ENCODE peak calls at places on chromosomes 5 and 9, in nine cellular contexts. G is upper lobe of right lung; U is fibroblast of lung; D is CD8-positive, alpha-beta memory T cell; C is uterus; B is Karpas-422; F is left ventricle myocardium inferior; Z is A549; Y is spleen. S is an unnamed sample.

GRCh38 chr9:13665418-13666066 is 386.1 kb upstream of the MPDZ start:
- DNase-seq in F (no peak), Y (no peak), U (peak), G (no peak), Z (no peak), D (no peak), C (no peak), B (no peak), S (no peak)

GRCh38 chr9:124082622-124083021 is 71.1 kb downstream of the LHX2 start:
- DNase-seq in C (no peak), Y (no peak), U (no peak), G (no peak), D (no peak), Z (no peak), B (no peak), F (no peak), S (no peak)

GRCh38 chr5:177498013-177498847 is 826 bp upstream of the PDLIM7 start:
- DNase-seq in D (no peak), U (no peak), Z (no peak), C (no peak), F (peak), Y (peak), G (peak), B (no peak), S (no peak)

GRCh38 chr5:177547736-177548135 is 6.6 kb downstream of the FAM193B start:
- DNase-seq in Y (peak), B (no peak), F (no peak), D (no peak), C (no peak), G (no peak), U (peak), Z (no peak), S (no peak)

GRCh38 chr5:59709833-59710232 is 183.7 kb downstream of the PDE4D start:
- DNase-seq in Y (no peak), Z (no peak), B (no peak), C (no peak), F (no peak), G (no peak), D (no peak), U (peak), S (no peak)

GRCh38 chr9:117733465-117733864 is 29.3 kb downstream of the TLR4 start:
- DNase-seq in Z (no peak), Y (no peak), D (no peak), G (no peak), F (no peak), C (no peak), B (peak), U (no peak), S (no peak)

GRCh38 chr5:77991084-77991483 is 214.9 kb upstream of the TBCA start:
- DNase-seq in C (no peak), B (no peak), G (no peak), Z (no peak), F (no peak), D (no peak), U (no peak), Y (no peak), S (no peak)

GRCh38 chr5:134784241-134784920 is 25.8 kb downstream of the DDX46 start:
- DNase-seq in F (no peak), C (no peak), D (no peak), Y (no peak), U (peak), G (no peak), B (no peak), Z (no peak), S (no peak)

GRCh38 chr5:128036961-128037360 is 46.6 kb upstream of the SLC12A2 start:
- DNase-seq in U (no peak), F (no peak), G (no peak), C (no peak), Z (peak), Y (no peak), B (no peak), D (no peak), S (no peak)

GRCh38 chr5:33690736-33691135 is 201.1 kb downstream of the ADAMTS12 start:
- DNase-seq in D (no peak), C (no peak), G (no peak), U (peak), Z (no peak), F (no peak), Y (no peak), B (no peak), S (no peak)

GRCh38 chr9:33229359-33230120 is 10.4 kb upstream of the SPINK4 start:
- DNase-seq in Y (no peak), F (no peak), U (no peak), Z (peak), G (peak), C (no peak), B (peak), D (no peak), S (no peak)

GRCh38 chr5:91150189-91150588 is 232.9 kb downstream of the ARRDC3 start:
- DNase-seq in Z (peak), U (no peak), F (no peak), G (no peak), B (no peak), D (no peak), C (no peak), Y (no peak), S (no peak)

GRCh38 chr5:2752059-2752874 is 790 bp upstream of the IRX2 start:
- DNase-seq in C (no peak), G (peak), Y (no peak), Z (no peak), D (no peak), B (no peak), U (no peak), F (no peak), S (no peak)

GRCh38 chr5:109619661-109620060 is 70.1 kb upstream of the MAN2A1 start:
- DNase-seq in Z (no peak), D (no peak), U (no peak), Y (no peak), F (no peak), B (no peak), C (no peak), G (no peak), S (no peak)

GRCh38 chr5:179915406-179915935 is 7.8 kb upstream of the TBC1D9B start:
- DNase-seq in Y (no peak), B (no peak), G (no peak), F (no peak), Z (no peak), D (no peak), C (no peak), U (no peak), S (no peak)

GRCh38 chr5:54732108-54732507 is 214.5 kb downstream of the SNX18 start:
- DNase-seq in D (no peak), F (no peak), U (no peak), B (no peak), G (no peak), C (no peak), Y (no peak), Z (no peak), S (no peak)

GRCh38 chr9:2022560-2022959 is 7.4 kb downstream of the SMARCA2 start:
- DNase-seq in Y (no peak), D (no peak), Z (no peak), G (no peak), C (no peak), U (no peak), B (no peak), F (no peak), S (no peak)

GRCh38 chr5:64384761-64385160 is 121.1 kb upstream of the RGS7BP start:
- DNase-seq in B (peak), F (no peak), Y (no peak), U (peak), G (no peak), Z (no peak), C (no peak), D (no peak), S (no peak)

GRCh38 chr9:125238915-125239446 is 2.2 kb downstream of the HSPA5 start:
- DNase-seq in D (no peak), Y (no peak), U (no peak), F (no peak), B (no peak), G (no peak), C (no peak), Z (no peak), S (no peak)

GRCh38 chr5:64767959-64768357 is 533 bp downstream of the SREK1IP1 start:
- DNase-seq in D (no peak), Z (no peak), F (no peak), B (peak), C (peak), Y (peak), G (no peak), U (peak), S (no peak)

GRCh38 chr5:78287833-78288232 is 6.7 kb downstream of the AP3B1 start:
- DNase-seq in Y (no peak), B (no peak), F (no peak), C (no peak), G (no peak), Z (peak), U (peak), D (no peak), S (no peak)

GRCh38 chr5:178282391-178282790 is 49.8 kb upstream of the PHYKPL start:
- DNase-seq in F (no peak), C (no peak), D (no peak), B (no peak), G (no peak), Z (no peak), Y (peak), U (no peak), S (no peak)

GRCh38 chr9:27514551-27514950 is 9.5 kb upstream of the IFNK start:
- DNase-seq in D (no peak), Y (no peak), Z (no peak), G (no peak), B (no peak), U (no peak), C (peak), F (no peak), S (no peak)

GRCh38 chr5:96745844-96746531 is 61.8 kb downstream of the ERAP1 start:
- DNase-seq in D (no peak), B (no peak), Y (no peak), Z (no peak), C (no peak), F (no peak), G (no peak), U (no peak), S (no peak)

GRCh38 chr5:67361932-67362729 is 165.5 kb upstream of the CD180 start:
- DNase-seq in D (no peak), U (peak), Z (no peak), Y (no peak), G (no peak), F (no peak), C (no peak), B (no peak), S (no peak)

GRCh38 chr9:134328841-134329575 is 2.8 kb downstream of the RXRA start:
- DNase-seq in D (no peak), Z (no peak), F (peak), Y (no peak), C (peak), U (peak), B (no peak), G (no peak), S (no peak)

GRCh38 chr5:115179959-115180709 is 10.4 kb upstream of the TRIM36 start:
- DNase-seq in U (peak), Z (peak), B (no peak), F (no peak), Y (peak), D (no peak), C (peak), G (peak), S (no peak)

GRCh38 chr9:71249729-71250317 is 128.4 kb upstream of the TRPM3 start:
- DNase-seq in G (no peak), U (peak), B (peak), D (no peak), Z (peak), F (no peak), Y (no peak), C (no peak), S (no peak)

GRCh38 chr5:53335115-53335514 is 145.3 kb upstream of the FST start:
- DNase-seq in C (no peak), Z (no peak), Y (no peak), B (no peak), G (no peak), U (no peak), D (no peak), F (no peak), S (no peak)

GRCh38 chr5:180811623-180812119 is 9.1 kb upstream of the MGAT1 start:
- DNase-seq in C (no peak), B (no peak), F (no peak), G (peak), D (no peak), Z (no peak), Y (no peak), U (no peak), S (no peak)

GRCh38 chr9:35072461-35073275 is at the start of gene VCP:
- DNase-seq in D (peak), F (peak), Z (peak), Y (peak), U (peak), C (peak), B (peak), G (peak), S (peak)

GRCh38 chr9:14031015-14031414 is 282.9 kb downstream of the NFIB start:
- DNase-seq in Z (no peak), U (peak), D (no peak), F (peak), G (no peak), B (no peak), C (peak), Y (no peak), S (no peak)

GRCh38 chr5:30041291-30041690 is 1152.2 kb upstream of the CDH6 start:
- DNase-seq in D (no peak), F (no peak), C (no peak), U (no peak), B (no peak), Y (no peak), G (no peak), Z (no peak), S (no peak)

GRCh38 chr9:97536480-97536879 is 35.0 kb downstream of the TMOD1 start:
- DNase-seq in C (peak), Z (no peak), D (no peak), B (no peak), Y (no peak), U (no peak), F (no peak), G (peak), S (no peak)

GRCh38 chr5:50995285-50995942 is 329.0 kb downstream of the PARP8 start:
- DNase-seq in Y (no peak), B (no peak), F (no peak), D (no peak), C (no peak), G (no peak), Z (no peak), U (no peak), S (no peak)

GRCh38 chr5:50984628-50985027 is 318.2 kb downstream of the PARP8 start:
- DNase-seq in B (no peak), F (no peak), C (no peak), Z (no peak), D (no peak), Y (no peak), G (no peak), U (no peak), S (no peak)

GRCh38 chr5:50990296-50990924 is 324.0 kb downstream of the PARP8 start:
- DNase-seq in D (no peak), G (no peak), C (no peak), U (no peak), F (no peak), Y (no peak), B (no peak), Z (no peak), S (no peak)
- H3K4me3 ChIP-seq in D (no peak), G (no peak), C (no peak), U (no peak), F (no peak), Y (no peak), B (no peak), Z (no peak), S (no peak)

GRCh38 chr5:32027093-32027716 is 146.9 kb downstream of the GOLPH3 start:
- DNase-seq in Z (no peak), F (no peak), Y (peak), G (no peak), D (no peak), C (no peak), B (no peak), U (peak), S (peak)
- H3K4me3 ChIP-seq in Z (no peak), F (peak), Y (no peak), G (no peak), D (no peak), C (no peak), B (no peak), U (peak), S (peak)

GRCh38 chr9:126626117-126627022 is 12.6 kb downstream of the LMX1B start:
- DNase-seq in B (no peak), Y (no peak), U (no peak), Z (no peak), G (no peak), C (no peak), F (no peak), D (no peak), S (no peak)
- H3K4me3 ChIP-seq in B (no peak), Y (peak), U (no peak), Z (peak), G (peak), C (no peak), F (peak), D (peak), S (peak)

GRCh38 chr5:119368238-119368630 is 12.4 kb downstream of the TNFAIP8 start:
- DNase-seq in Y (no peak), C (no peak), G (no peak), F (no peak), B (no peak), D (no peak), Z (no peak), U (no peak), S (no peak)
- H3K4me3 ChIP-seq in Y (no peak), C (no peak), G (no peak), F (no peak), B (no peak), D (no peak), Z (no peak), U (no peak), S (no peak)

GRCh38 chr5:172683696-172684464 is 42.8 kb downstream of the NEURL1B start:
- DNase-seq in D (peak), F (no peak), U (no peak), C (no peak), G (no peak), B (no peak), Y (peak), Z (no peak), S (no peak)
- H3K4me3 ChIP-seq in D (peak), F (no peak), U (no peak), C (no peak), G (no peak), B (no peak), Y (no peak), Z (no peak), S (peak)

GRCh38 chr5:23507278-23507685 is at the start of gene PRDM9:
- DNase-seq in B (no peak), U (peak), Z (peak), G (peak), F (peak), Y (peak), C (peak), D (no peak), S (peak)
- H3K4me3 ChIP-seq in B (no peak), U (peak), Z (peak), G (peak), F (peak), Y (no peak), C (no peak), D (no peak), S (no peak)

GRCh38 chr5:79689541-79690466 is at the start of gene CMYA5:
- DNase-seq in Z (no peak), B (no peak), G (peak), D (no peak), F (peak), C (peak), Y (no peak), U (peak), S (peak)
- H3K4me3 ChIP-seq in Z (no peak), B (no peak), G (peak), D (no peak), F (peak), C (peak), Y (no peak), U (peak), S (peak)

GRCh38 chr5:32144637-32145207 is 29.4 kb downstream of the GOLPH3 start:
- DNase-seq in G (no peak), B (no peak), Y (no peak), C (no peak), D (no peak), U (no peak), F (peak), Z (no peak), S (no peak)

GRCh38 chr5:32143991-32144636 is 30.0 kb downstream of the GOLPH3 start:
- DNase-seq in B (no peak), C (no peak), Z (no peak), U (no peak), F (no peak), D (no peak), Y (no peak), G (no peak), S (no peak)

GRCh38 chr5:32136342-32136741 is 37.8 kb downstream of the GOLPH3 start:
- DNase-seq in F (no peak), C (no peak), U (no peak), G (no peak), Z (no peak), D (no peak), Y (no peak), B (no peak), S (no peak)

GRCh38 chr5:32138839-32139493 is 35.2 kb downstream of the GOLPH3 start:
- DNase-seq in G (peak), Y (no peak), Z (no peak), B (no peak), U (no peak), C (no peak), D (no peak), F (no peak), S (peak)
- H3K4me3 ChIP-seq in G (no peak), Y (no peak), Z (no peak), B (no peak), U (no peak), C (no peak), D (no peak), F (no peak), S (no peak)

DNA sequence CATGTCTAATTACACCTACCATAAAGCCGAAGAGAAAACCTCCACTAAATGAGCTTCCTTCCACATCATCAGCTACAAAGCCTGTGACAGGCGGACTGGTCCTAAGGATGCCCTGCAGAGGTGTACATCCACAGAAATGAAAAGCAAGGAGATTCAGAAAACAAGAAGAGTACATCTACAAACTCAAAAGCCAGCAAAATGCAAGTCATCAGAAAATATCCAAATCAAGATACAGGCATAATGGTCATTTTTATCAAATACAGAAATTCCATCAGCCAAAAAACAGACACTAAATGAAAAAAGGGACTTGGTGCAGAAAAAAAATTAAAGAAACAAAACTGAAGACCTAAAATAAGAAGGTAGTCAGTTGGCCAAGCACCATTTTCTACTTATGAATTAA is 79.7 kb downstream of the FRMD3 start:
- DNase-seq in C (no peak), D (no peak), F (no peak), Z (no peak), Y (no peak), B (no peak), G (no peak), U (no peak), S (no peak)
- H3K4me3 ChIP-seq in C (no peak), D (no peak), F (no peak), Z (no peak), Y (no peak), B (no peak), G (no peak), U (no peak), S (no peak)

DNA sequence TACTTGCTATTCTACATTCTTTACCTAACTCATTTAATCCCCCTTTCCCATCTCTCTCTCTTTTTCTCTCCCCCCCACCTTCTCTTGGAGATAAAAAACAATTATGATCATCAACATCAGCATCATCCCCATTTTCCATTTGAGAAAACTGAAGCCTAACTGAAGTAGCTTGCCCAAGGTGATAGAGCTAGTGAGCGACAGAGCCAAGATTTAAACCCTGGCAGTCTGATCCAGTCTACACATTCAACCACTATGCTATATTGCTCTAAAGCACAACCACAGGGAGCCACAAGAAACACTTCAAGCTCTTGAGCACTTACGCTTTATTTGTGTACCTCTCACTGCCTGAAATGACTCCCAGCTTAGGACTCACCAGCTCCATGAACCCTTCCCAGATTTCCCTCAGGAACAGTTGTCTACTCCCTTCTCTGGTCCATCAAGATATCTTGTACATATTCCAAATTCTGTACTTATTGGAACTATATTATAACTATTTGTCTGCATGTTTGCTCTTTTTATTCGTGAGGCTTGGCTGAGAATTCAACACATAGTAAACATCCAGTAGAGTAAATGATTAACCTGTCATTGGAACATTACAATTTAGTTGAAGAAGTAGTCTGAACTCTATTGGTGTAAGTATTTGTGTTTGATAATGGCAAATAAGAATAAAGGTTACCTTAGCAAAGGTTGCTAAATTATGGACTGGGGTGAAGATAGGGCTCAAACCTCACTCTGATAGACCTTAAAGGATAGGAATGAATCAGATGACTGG is 164.8 kb downstream of the EFNA5 start:
- DNase-seq in Y (no peak), Z (no peak), B (no peak), G (no peak), D (no peak), U (no peak), C (no peak), F (no peak), S (no peak)
- H3K4me3 ChIP-seq in Y (no peak), Z (no peak), B (no peak), G (no peak), D (no peak), U (no peak), C (no peak), F (no peak), S (no peak)

S was measured in dorsolateral prefrontal cortex.